ENCODE peak calls at places on chromosomes 4 and X, in four cellular contexts. Z, G, I and W are unnamed samples.

GRCh38 chrX:119417842-119418241 is 18.7 kb downstream of the SLC25A43 start:
- DNase-seq in Z (no peak), G (no peak), I (no peak), W (no peak)

GRCh38 chr4:42519803-42520417 is 122.6 kb downstream of the SHISA3 start:
- DNase-seq in Z (peak), G (peak), I (peak), W (peak)

GRCh38 chr4:165502919-165503907 is 124.4 kb downstream of the CPE start:
- DNase-seq in Z (no peak), G (no peak), I (no peak), W (no peak)

GRCh38 chrX:9635805-9636204 is 129.8 kb downstream of the GPR143 start:
- DNase-seq in Z (no peak), G (no peak), I (no peak), W (no peak)

GRCh38 chr4:65669008-65669971 is 999 bp downstream of the EPHA5 start:
- DNase-seq in Z (peak), G (no peak), I (no peak), W (no peak)

GRCh38 chrX:135331525-135331924 is 22.2 kb downstream of the ETDC start:
- DNase-seq in Z (no peak), G (no peak), I (no peak), W (no peak)

GRCh38 chr4:55143858-55144257 is 18.5 kb upstream of the KDR start:
- DNase-seq in Z (no peak), G (no peak), I (no peak), W (no peak)

GRCh38 chrX:45769919-45770582 is 569.4 kb upstream of the DIPK2B start:
- DNase-seq in Z (peak), G (peak), I (peak), W (no peak)

GRCh38 chr4:183175631-183176232 is 76.7 kb downstream of the WWC2 start:
- DNase-seq in Z (no peak), G (no peak), I (no peak), W (no peak)

GRCh38 chr4:140152015-140152703 is 1.8 kb downstream of the MAML3 start:
- DNase-seq in Z (peak), G (peak), I (peak), W (peak)

GRCh38 chr4:88690355-88690754 is 7.3 kb downstream of the NAP1L5 start:
- DNase-seq in Z (no peak), G (no peak), I (no peak), W (no peak)

GRCh38 chr4:628346-628745 is 3.0 kb downstream of the PDE6B start:
- DNase-seq in Z (peak), G (no peak), I (no peak), W (no peak)

GRCh38 chrX:4710618-4711433 is 997.4 kb upstream of the PRKX start:
- DNase-seq in Z (no peak), G (no peak), I (no peak), W (no peak)

GRCh38 chrX:34734383-34734782 is 77.3 kb upstream of the TMEM47 start:
- DNase-seq in Z (no peak), G (no peak), I (no peak), W (no peak)

GRCh38 chr4:5796976-5797375 is 86.0 kb downstream of the EVC start:
- DNase-seq in Z (peak), G (no peak), I (no peak), W (no peak)

GRCh38 chr4:175703956-175704600 is 108.0 kb downstream of the GPM6A start:
- DNase-seq in Z (no peak), G (no peak), I (no peak), W (no peak)

GRCh38 chrX:129957241-129958099 is 25.0 kb upstream of the BCORL1 start:
- DNase-seq in Z (peak), G (peak), I (peak), W (no peak)

GRCh38 chr4:46648088-46648744 is 258.3 kb upstream of the GABRA2 start:
- DNase-seq in Z (no peak), G (no peak), I (peak), W (no peak)

GRCh38 chrX:102546818-102547493 is 30.4 kb upstream of the TMSB15A start:
- DNase-seq in Z (no peak), G (no peak), I (no peak), W (no peak)

GRCh38 chrX:13029831-13030771 is 14.3 kb downstream of the FAM9C start:
- DNase-seq in Z (no peak), G (peak), I (peak), W (peak)

GRCh38 chr4:123250843-123251242 is 145.8 kb upstream of the SPRY1 start:
- DNase-seq in Z (no peak), G (no peak), I (no peak), W (no peak)

GRCh38 chrX:20712811-20713210 is 446.1 kb upstream of the RPS6KA3 start:
- DNase-seq in Z (no peak), G (no peak), I (no peak), W (no peak)

GRCh38 chrX:110418220-110418856 is 59.7 kb downstream of the RTL9 start:
- DNase-seq in Z (no peak), G (no peak), I (peak), W (no peak)

GRCh38 chrX:6067600-6067999 is 161.1 kb downstream of the NLGN4X start:
- DNase-seq in Z (no peak), G (no peak), I (no peak), W (no peak)

GRCh38 chrX:103571121-103571520 is 14.2 kb upstream of the TCEAL4 start:
- DNase-seq in Z (no peak), G (no peak), I (no peak), W (no peak)

GRCh38 chr4:79856196-79856595 is 216.8 kb downstream of the ANTXR2 start:
- DNase-seq in Z (no peak), G (no peak), I (no peak), W (no peak)

GRCh38 chr4:172650758-172651495 is 517.7 kb upstream of the GALNT7 start:
- DNase-seq in Z (no peak), G (no peak), I (no peak), W (no peak)

GRCh38 chrX:103878466-103879151 is 46.6 kb upstream of the RAB9B start:
- DNase-seq in Z (no peak), G (no peak), I (peak), W (no peak)

GRCh38 chr4:112277220-112277619 is 8.5 kb downstream of the TIFA start:
- DNase-seq in Z (no peak), G (no peak), I (no peak), W (no peak)

GRCh38 chrX:110992611-110993010 is 103.4 kb upstream of the PAK3 start:
- DNase-seq in Z (no peak), G (peak), I (peak), W (no peak)

GRCh38 chr4:89641367-89641687 is 195.6 kb downstream of the SNCA start:
- DNase-seq in Z (no peak), G (no peak), I (no peak), W (no peak)

GRCh38 chr4:40214038-40214437 is 17.2 kb downstream of the RHOH start:
- DNase-seq in Z (no peak), G (peak), I (no peak), W (peak)

GRCh38 chr4:44668521-44668920 is 9.7 kb upstream of the GUF1 start:
- DNase-seq in Z (no peak), G (no peak), I (no peak), W (no peak)